ENCODE peak calls at places on chromosome 21, in six cellular contexts. Y, C, O, U, P and F are unnamed samples.

GRCh38 chr21:21268061-21268471 is 269.9 kb downstream of the NCAM2 start:
- DNase-seq in P (peak), U (no peak), C (no peak), Y (no peak), O (no peak), F (no peak)

GRCh38 chr21:38989745-38990423 is 184.2 kb downstream of the ETS2 start:
- DNase-seq in U (peak), O (no peak), P (peak), C (no peak), Y (no peak), F (peak)

GRCh38 chr21:22965455-22966125 is 1967.4 kb downstream of the NCAM2 start:
- DNase-seq in P (no peak), U (no peak), C (no peak), O (no peak), Y (no peak), F (no peak)

GRCh38 chr21:40227111-40227510 is 359.9 kb downstream of the PCP4 start:
- DNase-seq in P (peak), C (no peak), U (no peak), O (no peak), Y (no peak), F (no peak)

GRCh38 chr21:45299864-45300785 is 12.4 kb upstream of the POFUT2 start:
- DNase-seq in Y (peak), C (no peak), P (peak), U (no peak), O (no peak), F (peak)

GRCh38 chr21:39088831-39089380 is 94.3 kb downstream of the PSMG1 start:
- DNase-seq in Y (no peak), P (peak), C (no peak), U (peak), O (no peak), F (no peak)

GRCh38 chr21:23725576-23725975 is 1881.7 kb downstream of the MRPL39 start:
- DNase-seq in Y (no peak), U (no peak), P (no peak), C (no peak), O (no peak), F (no peak)

GRCh38 chr21:38241029-38241740 is 15.6 kb upstream of the KCNJ15 start:
- DNase-seq in P (peak), O (no peak), U (no peak), C (no peak), Y (peak), F (no peak)

GRCh38 chr21:39105341-39105765 is 77.9 kb downstream of the PSMG1 start:
- DNase-seq in Y (no peak), P (no peak), C (peak), O (no peak), U (peak), F (no peak)

GRCh38 chr21:16588433-16588860 is 858.7 kb downstream of the USP25 start:
- DNase-seq in P (peak), C (no peak), U (no peak), O (peak), Y (peak), F (peak)

GRCh38 chr21:16589046-16589445 is 859.3 kb downstream of the USP25 start:
- DNase-seq in O (no peak), U (no peak), C (no peak), P (peak), Y (no peak), F (no peak)

GRCh38 chr21:16590658-16591057 is 860.9 kb downstream of the USP25 start:
- DNase-seq in C (no peak), O (no peak), Y (no peak), U (no peak), P (no peak), F (no peak)

GRCh38 chr21:16589499-16589898 is 859.7 kb downstream of the USP25 start:
- DNase-seq in P (no peak), Y (no peak), C (no peak), U (no peak), O (no peak), F (no peak)

GRCh38 chr21:16590186-16590585 is 860.4 kb downstream of the USP25 start:
- DNase-seq in P (no peak), U (no peak), O (no peak), Y (no peak), C (no peak), F (no peak)
- H3K27ac ChIP-seq in P (no peak), U (no peak), O (no peak), Y (no peak), C (peak), F (no peak)

GRCh38 chr21:46456750-46457149 is 1.9 kb upstream of the DIP2A start:
- DNase-seq in C (no peak), U (no peak), P (no peak), Y (no peak), O (no peak), F (no peak)

GRCh38 chr21:46457801-46458314 is 833 bp upstream of the DIP2A start:
- DNase-seq in Y (peak), C (no peak), U (peak), P (peak), O (peak), F (peak)

GRCh38 chr21:46454634-46455390 is 3.9 kb upstream of the DIP2A start:
- DNase-seq in P (no peak), U (no peak), Y (no peak), O (no peak), C (no peak), F (no peak)

GRCh38 chr21:46454142-46454541 is 4.5 kb upstream of the DIP2A start:
- DNase-seq in U (no peak), Y (no peak), O (no peak), P (peak), C (no peak), F (no peak)

GRCh38 chr21:46455575-46456385 is 2.9 kb upstream of the DIP2A start:
- DNase-seq in P (peak), Y (no peak), U (no peak), C (no peak), O (no peak), F (no peak)
- H3K27ac ChIP-seq in P (peak), Y (peak), U (no peak), C (no peak), O (no peak), F (no peak)

GRCh38 chr21:28633803-28634572 is 358.7 kb downstream of the LTN1 start:
- DNase-seq in U (no peak), P (peak), Y (peak), O (no peak), C (no peak), F (no peak)
- H3K27ac ChIP-seq in U (no peak), P (peak), Y (peak), O (no peak), C (peak), F (no peak)

DNA sequence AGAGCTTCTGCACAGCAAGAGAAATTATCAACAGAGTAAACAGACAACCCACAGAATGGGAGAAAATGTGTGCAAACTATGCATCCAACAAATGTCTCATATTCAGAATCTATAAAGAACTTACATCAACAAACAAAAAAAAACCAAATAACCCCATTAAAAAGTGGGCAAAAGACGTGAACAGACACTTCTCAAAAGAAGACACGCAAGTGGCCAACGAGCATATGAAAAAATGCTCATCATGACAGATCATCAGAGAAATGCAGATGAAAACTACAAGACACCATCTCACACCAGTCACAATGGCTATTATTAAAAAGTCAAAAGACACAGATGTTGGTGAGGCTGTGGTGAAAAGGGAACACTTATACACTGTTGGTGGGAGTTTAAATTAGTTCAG is 257.0 kb downstream of the GRIK1 start:
- DNase-seq in C (no peak), Y (no peak), P (no peak), O (no peak), U (no peak), F (no peak)
- H3K27ac ChIP-seq in C (no peak), Y (no peak), P (no peak), O (no peak), U (no peak), F (no peak)

DNA sequence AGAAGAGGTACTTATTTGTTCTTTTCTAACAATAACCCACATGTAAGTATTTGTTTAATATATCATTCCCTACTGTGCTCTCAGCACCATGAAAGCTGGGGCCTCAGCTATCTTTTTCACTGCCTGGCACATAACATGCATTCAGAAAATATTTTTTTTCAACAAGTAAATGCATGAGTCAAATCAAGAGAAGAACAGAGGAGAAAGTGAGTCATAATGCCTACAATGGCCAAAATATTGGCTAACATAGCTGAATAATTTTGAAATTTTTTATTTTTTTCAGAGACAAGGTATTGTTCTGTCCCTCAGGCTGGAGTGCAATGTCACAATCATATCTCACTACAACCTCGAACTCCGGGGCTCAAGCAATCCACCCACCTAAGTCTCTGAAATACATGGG is 252.2 kb upstream of the ADAMTS5 start:
- DNase-seq in C (no peak), P (peak), O (no peak), Y (no peak), U (no peak), F (no peak)
- H3K27ac ChIP-seq in C (no peak), P (no peak), O (no peak), Y (no peak), U (no peak), F (no peak)

GRCh38 chr21:16250282-16250681 is 520.5 kb downstream of the USP25 start:
- DNase-seq in P (no peak), O (no peak), Y (no peak), C (no peak), U (no peak), F (no peak)
- H3K27ac ChIP-seq in P (no peak), O (no peak), Y (no peak), C (peak), U (no peak), F (no peak)

DNA sequence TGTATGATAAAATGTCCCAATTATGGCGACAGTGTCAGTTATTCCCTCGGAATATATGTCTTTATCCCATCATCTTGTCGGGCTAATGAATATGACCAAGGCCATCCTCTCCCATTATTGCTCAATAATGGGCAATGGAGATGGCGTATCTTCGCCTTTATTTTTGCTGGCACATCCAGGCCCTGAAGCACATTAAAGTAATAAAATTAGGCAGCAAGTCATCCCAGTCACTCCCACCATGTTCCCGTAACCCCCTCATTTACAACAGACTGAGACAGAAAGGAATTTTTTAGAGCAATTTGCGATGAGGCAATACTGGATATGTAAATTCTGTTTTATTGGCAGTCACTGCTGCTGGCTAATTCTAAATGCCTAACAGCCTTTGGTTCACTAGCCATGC is 35.3 kb downstream of the CLIC6 start:
- DNase-seq in U (no peak), Y (no peak), P (peak), O (no peak), C (peak), F (no peak)
- H3K27ac ChIP-seq in U (no peak), Y (no peak), P (peak), O (no peak), C (peak), F (no peak)